ENCODE peak calls at places on chromosome 2, in four cellular contexts. J, A, W and Q are unnamed samples.

GRCh38 chr2:206423147-206423546 is 20.2 kb upstream of the ADAM23 start:
- DNase-seq in J (no peak), A (no peak), W (no peak), Q (no peak)

GRCh38 chr2:169361706-169362345 is 508 bp downstream of the LRP2 start:
- DNase-seq in W (peak; percentile 23), A (no peak), J (peak; percentile 16), Q (peak; percentile 46)

GRCh38 chr2:70850905-70851304 is 15.3 kb upstream of the CD207 start:
- DNase-seq in J (no peak), W (no peak), A (no peak), Q (no peak)

GRCh38 chr2:159202568-159203071 is 83.9 kb downstream of the WDSUB1 start:
- DNase-seq in J (no peak), A (peak; percentile 68), W (no peak), Q (peak; percentile 44)

GRCh38 chr2:236969767-236970655 is 115.7 kb upstream of the COPS8 start:
- DNase-seq in J (no peak), W (peak; percentile 26), A (no peak), Q (no peak)

GRCh38 chr2:212294816-212295215 is 243.8 kb downstream of the ERBB4 start:
- DNase-seq in W (no peak), J (no peak), A (no peak), Q (no peak)

GRCh38 chr2:50346586-50347351 is 685.2 kb downstream of the NRXN1 start:
- DNase-seq in J (no peak), A (no peak), W (no peak), Q (no peak)

GRCh38 chr2:134431837-134432437 is 178.1 kb downstream of the MGAT5 start:
- DNase-seq in J (no peak), W (no peak), A (no peak), Q (no peak)

GRCh38 chr2:152874955-152875354 is 156.5 kb downstream of the ARL6IP6 start:
- DNase-seq in W (no peak), J (no peak), A (no peak), Q (no peak)

GRCh38 chr2:165794520-165794882 is 454 bp upstream of the GALNT3 start:
- DNase-seq in A (peak; percentile 14), J (peak; percentile 38), W (peak; percentile 59), Q (peak; percentile 14)

GRCh38 chr2:7819860-7820259 is 862.0 kb upstream of the ID2 start:
- DNase-seq in A (no peak), J (peak; percentile 11), W (no peak), Q (no peak)

GRCh38 chr2:179239194-179239593 is 25.4 kb downstream of the SESTD1 start:
- DNase-seq in J (peak; percentile 71), A (no peak), W (no peak), Q (no peak)

GRCh38 chr2:223005496-223005895 is 46.5 kb upstream of the KCNE4 start:
- DNase-seq in W (no peak), A (no peak), J (no peak), Q (no peak)

GRCh38 chr2:226023383-226023782 is 623.9 kb downstream of the NYAP2 start:
- DNase-seq in W (no peak), J (no peak), A (no peak), Q (no peak)